ENCODE peak calls at places on chromosomes 16 and 17, in seven cellular contexts. One of them, this sample, is unnamed.

GRCh38 chr16:57801856-57802634 is at the start of gene KIFC3:
- DNase-seq in neural crest cell: peak; percentile 67
- DNase-seq in stimulated activated CD4-positive, alpha-beta T cell treated with anti-CD3 and anti-CD28 coated beads, Interleukin-2, amount 100 ng/mL, for 24 hours: peak; percentile 78
- DNase-seq in GM10248: peak; percentile 69
- DNase-seq in lower leg skin: peak; percentile 96
- DNase-seq in iPS-NIHi11: peak; percentile 70
- DNase-seq in ovary: peak; percentile 93
- DNase-seq in this sample: no peak

GRCh38 chr16:80056334-80056733 is 455.8 kb upstream of the MAF start:
- DNase-seq in stimulated activated CD4-positive, alpha-beta T cell treated with anti-CD3 and anti-CD28 coated beads, Interleukin-2, amount 100 ng/mL, for 24 hours: no peak
- DNase-seq in lower leg skin: no peak
- DNase-seq in ovary: peak; percentile 24
- DNase-seq in neural crest cell: no peak
- DNase-seq in GM10248: no peak
- DNase-seq in iPS-NIHi11: no peak
- DNase-seq in this sample: no peak

GRCh38 chr17:73856585-73856984 is 212.3 kb upstream of the SDK2 start:
- DNase-seq in lower leg skin: no peak
- DNase-seq in neural crest cell: no peak
- DNase-seq in iPS-NIHi11: no peak
- DNase-seq in GM10248: no peak
- DNase-seq in stimulated activated CD4-positive, alpha-beta T cell treated with anti-CD3 and anti-CD28 coated beads, Interleukin-2, amount 100 ng/mL, for 24 hours: no peak
- DNase-seq in ovary: no peak
- DNase-seq in this sample: no peak

GRCh38 chr17:8152112-8152775 is at the start of gene PER1:
- DNase-seq in neural crest cell: peak; percentile 85
- DNase-seq in GM10248: peak; percentile 90
- DNase-seq in iPS-NIHi11: peak; percentile 93
- DNase-seq in ovary: peak; percentile 97
- DNase-seq in stimulated activated CD4-positive, alpha-beta T cell treated with anti-CD3 and anti-CD28 coated beads, Interleukin-2, amount 100 ng/mL, for 24 hours: peak; percentile 95
- DNase-seq in lower leg skin: peak; percentile 99
- DNase-seq in this sample: peak; percentile 97

GRCh38 chr17:45248132-45248936 is 13.6 kb downstream of the SPATA32 start:
- DNase-seq in lower leg skin: peak; percentile 92
- DNase-seq in iPS-NIHi11: peak; percentile 86
- DNase-seq in GM10248: peak; percentile 88
- DNase-seq in ovary: no peak
- DNase-seq in neural crest cell: no peak
- DNase-seq in stimulated activated CD4-positive, alpha-beta T cell treated with anti-CD3 and anti-CD28 coated beads, Interleukin-2, amount 100 ng/mL, for 24 hours: peak; percentile 79
- DNase-seq in this sample: peak; percentile 70

GRCh38 chr16:17369441-17369951 is 101.3 kb downstream of the XYLT1 start:
- DNase-seq in stimulated activated CD4-positive, alpha-beta T cell treated with anti-CD3 and anti-CD28 coated beads, Interleukin-2, amount 100 ng/mL, for 24 hours: peak; percentile 55
- DNase-seq in lower leg skin: no peak
- DNase-seq in iPS-NIHi11: no peak
- DNase-seq in ovary: no peak
- DNase-seq in GM10248: peak; percentile 65
- DNase-seq in neural crest cell: no peak
- DNase-seq in this sample: no peak

GRCh38 chr16:57994778-57995177 is 5.7 kb downstream of the ZNF319 start:
- DNase-seq in neural crest cell: peak; percentile 32
- DNase-seq in GM10248: peak; percentile 59
- DNase-seq in iPS-NIHi11: peak; percentile 64
- DNase-seq in stimulated activated CD4-positive, alpha-beta T cell treated with anti-CD3 and anti-CD28 coated beads, Interleukin-2, amount 100 ng/mL, for 24 hours: peak; percentile 48
- DNase-seq in lower leg skin: no peak
- DNase-seq in ovary: no peak
- DNase-seq in this sample: no peak

GRCh38 chr17:82978765-82979349 is 100.6 kb upstream of the METRNL start:
- DNase-seq in iPS-NIHi11: no peak
- DNase-seq in lower leg skin: no peak
- DNase-seq in neural crest cell: no peak
- DNase-seq in stimulated activated CD4-positive, alpha-beta T cell treated with anti-CD3 and anti-CD28 coated beads, Interleukin-2, amount 100 ng/mL, for 24 hours: no peak
- DNase-seq in GM10248: peak; percentile 67
- DNase-seq in ovary: no peak
- DNase-seq in this sample: peak; percentile 16

GRCh38 chr17:75244133-75244866 is 17.1 kb downstream of the GGA3 start:
- DNase-seq in iPS-NIHi11: no peak
- DNase-seq in neural crest cell: no peak
- DNase-seq in stimulated activated CD4-positive, alpha-beta T cell treated with anti-CD3 and anti-CD28 coated beads, Interleukin-2, amount 100 ng/mL, for 24 hours: peak; percentile 35
- DNase-seq in lower leg skin: no peak
- DNase-seq in ovary: no peak
- DNase-seq in GM10248: peak; percentile 56
- DNase-seq in this sample: no peak

GRCh38 chr16:19289805-19290490 is 4.4 kb downstream of the CLEC19A start:
- DNase-seq in iPS-NIHi11: peak; percentile 67
- DNase-seq in neural crest cell: peak; percentile 35
- DNase-seq in GM10248: no peak
- DNase-seq in ovary: no peak
- DNase-seq in stimulated activated CD4-positive, alpha-beta T cell treated with anti-CD3 and anti-CD28 coated beads, Interleukin-2, amount 100 ng/mL, for 24 hours: no peak
- DNase-seq in lower leg skin: no peak
- DNase-seq in this sample: peak; percentile 19

GRCh38 chr17:1629647-1630310 is 1.1 kb upstream of the SLC43A2 start:
- DNase-seq in stimulated activated CD4-positive, alpha-beta T cell treated with anti-CD3 and anti-CD28 coated beads, Interleukin-2, amount 100 ng/mL, for 24 hours: peak; percentile 84
- DNase-seq in neural crest cell: no peak
- DNase-seq in GM10248: peak; percentile 77
- DNase-seq in iPS-NIHi11: peak; percentile 51
- DNase-seq in lower leg skin: no peak
- DNase-seq in ovary: no peak
- DNase-seq in this sample: peak; percentile 57

GRCh38 chr17:65442250-65442649 is 119.2 kb downstream of the AXIN2 start:
- DNase-seq in GM10248: no peak
- DNase-seq in stimulated activated CD4-positive, alpha-beta T cell treated with anti-CD3 and anti-CD28 coated beads, Interleukin-2, amount 100 ng/mL, for 24 hours: no peak
- DNase-seq in iPS-NIHi11: no peak
- DNase-seq in neural crest cell: no peak
- DNase-seq in ovary: no peak
- DNase-seq in lower leg skin: no peak
- DNase-seq in this sample: no peak

GRCh38 chr17:82399030-82399429 is 19.1 kb upstream of the HEXD start:
- DNase-seq in ovary: no peak
- DNase-seq in stimulated activated CD4-positive, alpha-beta T cell treated with anti-CD3 and anti-CD28 coated beads, Interleukin-2, amount 100 ng/mL, for 24 hours: no peak
- DNase-seq in neural crest cell: no peak
- DNase-seq in lower leg skin: no peak
- DNase-seq in GM10248: no peak
- DNase-seq in iPS-NIHi11: peak; percentile 28
- DNase-seq in this sample: no peak

GRCh38 chr17:10063730-10064221 is 134.6 kb downstream of the GAS7 start:
- DNase-seq in ovary: peak; percentile 24
- DNase-seq in neural crest cell: no peak
- DNase-seq in lower leg skin: peak; percentile 89
- DNase-seq in GM10248: no peak
- DNase-seq in iPS-NIHi11: no peak
- DNase-seq in stimulated activated CD4-positive, alpha-beta T cell treated with anti-CD3 and anti-CD28 coated beads, Interleukin-2, amount 100 ng/mL, for 24 hours: no peak
- DNase-seq in this sample: no peak

GRCh38 chr17:49157784-49158183 is 25.2 kb downstream of the B4GALNT2 start:
- DNase-seq in GM10248: no peak
- DNase-seq in lower leg skin: peak; percentile 17
- DNase-seq in neural crest cell: no peak
- DNase-seq in ovary: no peak
- DNase-seq in stimulated activated CD4-positive, alpha-beta T cell treated with anti-CD3 and anti-CD28 coated beads, Interleukin-2, amount 100 ng/mL, for 24 hours: no peak
- DNase-seq in iPS-NIHi11: no peak
- DNase-seq in this sample: no peak

GRCh38 chr17:81681672-81682071 is 1.9 kb downstream of the ARL16 start:
- DNase-seq in GM10248: no peak
- DNase-seq in lower leg skin: no peak
- DNase-seq in ovary: no peak
- DNase-seq in stimulated activated CD4-positive, alpha-beta T cell treated with anti-CD3 and anti-CD28 coated beads, Interleukin-2, amount 100 ng/mL, for 24 hours: no peak
- DNase-seq in iPS-NIHi11: no peak
- DNase-seq in neural crest cell: no peak
- DNase-seq in this sample: no peak

GRCh38 chr17:50022463-50023130 is 27.6 kb upstream of the DLX3 start:
- DNase-seq in neural crest cell: no peak
- DNase-seq in iPS-NIHi11: no peak
- DNase-seq in lower leg skin: peak; percentile 45
- DNase-seq in GM10248: no peak
- DNase-seq in stimulated activated CD4-positive, alpha-beta T cell treated with anti-CD3 and anti-CD28 coated beads, Interleukin-2, amount 100 ng/mL, for 24 hours: no peak
- DNase-seq in ovary: no peak
- DNase-seq in this sample: no peak

GRCh38 chr17:57355090-57355859 is 99.0 kb downstream of the MSI2 start:
- DNase-seq in lower leg skin: no peak
- DNase-seq in GM10248: no peak
- DNase-seq in neural crest cell: no peak
- DNase-seq in iPS-NIHi11: no peak
- DNase-seq in stimulated activated CD4-positive, alpha-beta T cell treated with anti-CD3 and anti-CD28 coated beads, Interleukin-2, amount 100 ng/mL, for 24 hours: no peak
- DNase-seq in ovary: no peak
- DNase-seq in this sample: no peak

GRCh38 chr16:15544405-15544804 is 98.5 kb downstream of the MARF1 start:
- DNase-seq in ovary: no peak
- DNase-seq in iPS-NIHi11: no peak
- DNase-seq in lower leg skin: no peak
- DNase-seq in neural crest cell: no peak
- DNase-seq in GM10248: no peak
- DNase-seq in stimulated activated CD4-positive, alpha-beta T cell treated with anti-CD3 and anti-CD28 coated beads, Interleukin-2, amount 100 ng/mL, for 24 hours: no peak
- DNase-seq in this sample: no peak

GRCh38 chr16:79599837-79600635 is 501 bp downstream of the MAF start:
- DNase-seq in ovary: peak; percentile 77
- DNase-seq in lower leg skin: peak; percentile 92
- DNase-seq in iPS-NIHi11: peak; percentile 67
- DNase-seq in GM10248: no peak
- DNase-seq in stimulated activated CD4-positive, alpha-beta T cell treated with anti-CD3 and anti-CD28 coated beads, Interleukin-2, amount 100 ng/mL, for 24 hours: peak; percentile 57
- DNase-seq in neural crest cell: peak; percentile 49
- DNase-seq in this sample: peak; percentile 62

GRCh38 chr17:21382560-21383495 is 6.7 kb downstream of the KCNJ12 start:
- DNase-seq in lower leg skin: no peak
- DNase-seq in neural crest cell: no peak
- DNase-seq in GM10248: no peak
- DNase-seq in ovary: no peak
- DNase-seq in iPS-NIHi11: no peak
- DNase-seq in stimulated activated CD4-positive, alpha-beta T cell treated with anti-CD3 and anti-CD28 coated beads, Interleukin-2, amount 100 ng/mL, for 24 hours: no peak
- DNase-seq in this sample: no peak

GRCh38 chr17:81349397-81350319 is 45.6 kb upstream of the BAHCC1 start:
- DNase-seq in lower leg skin: peak; percentile 87
- DNase-seq in stimulated activated CD4-positive, alpha-beta T cell treated with anti-CD3 and anti-CD28 coated beads, Interleukin-2, amount 100 ng/mL, for 24 hours: no peak
- DNase-seq in neural crest cell: no peak
- DNase-seq in GM10248: no peak
- DNase-seq in ovary: no peak
- DNase-seq in iPS-NIHi11: no peak
- DNase-seq in this sample: no peak